ENCODE peak calls at places on chromosomes 13 and 19, in six cellular contexts. X is HEK293T; W is adipocyte; Z is lung; V is activated CD4-positive, alpha-beta T cell treated with anti-CD3 and anti-CD28 coated beads, Interleukin-2, amount 50 U/mL, for 4 hours; O is WTC11. B is an unnamed sample.

GRCh38 chr13:99158846-99159245 is 41.8 kb upstream of the UBAC2 start:
- DNase-seq in W (no peak), O (no peak), Z (no peak), V (no peak), X (no peak), B (no peak)

GRCh38 chr13:113996912-113997745 is 23.3 kb upstream of the C13orf46 start:
- DNase-seq in O (no peak), Z (no peak), W (no peak), X (no peak), V (no peak), B (no peak)

GRCh38 chr19:10510301-10510802 is 6.9 kb downstream of the S1PR5 start:
- DNase-seq in X (peak; percentile 33), O (peak; percentile 88), W (peak; percentile 53), Z (no peak), V (peak; percentile 49), B (peak; percentile 76)

GRCh38 chr19:1213391-1214286 is 8.1 kb downstream of the STK11 start:
- DNase-seq in X (no peak), V (no peak), W (no peak), O (no peak), Z (peak; percentile 61), B (no peak)

GRCh38 chr13:114005206-114005720 is 31.4 kb upstream of the C13orf46 start:
- DNase-seq in O (no peak), W (no peak), V (no peak), Z (no peak), X (no peak), B (no peak)

GRCh38 chr19:55585658-55586339 is 5.2 kb upstream of the ZNF579 start:
- DNase-seq in W (peak; percentile 75), V (no peak), O (peak; percentile 89), Z (peak; percentile 87), X (no peak), B (peak; percentile 89)

GRCh38 chr13:43333176-43333575 is 309.8 kb downstream of the DNAJC15 start:
- DNase-seq in W (no peak), X (no peak), Z (no peak), O (no peak), V (no peak), B (no peak)

GRCh38 chr13:112966776-112967175 is 2.2 kb upstream of the MCF2L start:
- DNase-seq in Z (no peak), X (no peak), W (no peak), V (no peak), O (no peak), B (no peak)

GRCh38 chr13:108561152-108561551 is 68.3 kb upstream of the MYO16 start:
- DNase-seq in Z (no peak), W (no peak), X (no peak), O (no peak), V (no peak), B (no peak)

GRCh38 chr19:54011507-54012211 is 20.2 kb downstream of the CACNG6 start:
- DNase-seq in W (no peak), O (peak; percentile 68), X (peak; percentile 2), Z (no peak), V (no peak), B (no peak)

GRCh38 chr13:25171517-25172302 is at the start of gene AMER2:
- DNase-seq in X (peak; percentile 33), O (peak; percentile 28), V (no peak), W (peak; percentile 62), Z (no peak), B (peak; percentile 83)

GRCh38 chr19:19409235-19410030 is 4.0 kb downstream of the GATAD2A start:
- DNase-seq in V (no peak), W (no peak), O (no peak), X (no peak), Z (no peak), B (no peak)

GRCh38 chr19:54014920-54015560 is 23.6 kb downstream of the CACNG6 start:
- DNase-seq in O (no peak), Z (no peak), V (no peak), W (no peak), X (peak; percentile 45), B (no peak)

GRCh38 chr13:66040506-66040905 is 1189.6 kb downstream of the PCDH9 start:
- DNase-seq in Z (no peak), V (no peak), O (no peak), W (no peak), X (no peak), B (no peak)

GRCh38 chr13:26029581-26030136 is 22.2 kb downstream of the SHISA2 start:
- DNase-seq in V (no peak), Z (no peak), O (no peak), X (no peak), W (no peak), B (no peak)

GRCh38 chr13:111281751-111282311 is 38.6 kb upstream of the TEX29 start:
- DNase-seq in W (peak; percentile 71), O (no peak), X (no peak), Z (no peak), V (no peak), B (no peak)

GRCh38 chr13:39918837-39919236 is 263.4 kb downstream of the COG6 start:
- DNase-seq in Z (no peak), V (no peak), X (no peak), O (no peak), W (peak; percentile 50), B (no peak)

GRCh38 chr19:29927944-29928669 is 13.9 kb upstream of the URI1 start:
- DNase-seq in X (peak; percentile 53), V (no peak), O (peak; percentile 19), W (no peak), Z (no peak), B (peak; percentile 60)

GRCh38 chr13:79735228-79735627 is 254.3 kb downstream of the NDFIP2 start:
- DNase-seq in Z (no peak), W (no peak), X (no peak), O (no peak), V (no peak), B (no peak)